ENCODE peak calls at places on chromosomes 5 and 9, in six cellular contexts. One of them, this sample, is unnamed.
A peak's percentile ranks its signal among the peaks of the same experiment; 100 is the strongest.

GRCh38 chr5:76337949-76338589 is 65.0 kb upstream of the IQGAP2 start:
- DNase-seq in HepG2: peak; percentile 60
- DNase-seq in GM12878: peak; percentile 24
- DNase-seq in K562: peak; percentile 79
- DNase-seq in GM12891: peak; percentile 38
- DNase-seq in H1: peak; percentile 74
- DNase-seq in this sample: peak; percentile 23

GRCh38 chr5:157548513-157549282 is 26.9 kb downstream of the ADAM19 start:
- DNase-seq in K562: no peak
- DNase-seq in GM12878: no peak
- DNase-seq in HepG2: no peak
- DNase-seq in GM12891: no peak
- DNase-seq in H1: no peak
- DNase-seq in this sample: no peak

GRCh38 chr9:36725777-36726356 is 153.2 kb downstream of the MELK start:
- DNase-seq in K562: no peak
- DNase-seq in GM12891: no peak
- DNase-seq in HepG2: no peak
- DNase-seq in GM12878: no peak
- DNase-seq in H1: no peak
- DNase-seq in this sample: no peak

GRCh38 chr5:132679717-132680380 is 6.1 kb downstream of the IL4 start:
- DNase-seq in H1: no peak
- DNase-seq in GM12878: no peak
- DNase-seq in GM12891: no peak
- DNase-seq in HepG2: no peak
- DNase-seq in K562: no peak
- DNase-seq in this sample: no peak

GRCh38 chr9:120928015-120928719 is 1.6 kb upstream of the TRAF1 start:
- DNase-seq in HepG2: no peak
- DNase-seq in K562: no peak
- DNase-seq in H1: no peak
- DNase-seq in GM12891: no peak
- DNase-seq in GM12878: no peak
- DNase-seq in this sample: no peak

GRCh38 chr5:135723451-135723850 is 111.0 kb upstream of the SLC25A48 start:
- DNase-seq in K562: no peak
- DNase-seq in GM12878: no peak
- DNase-seq in GM12891: no peak
- DNase-seq in H1: no peak
- DNase-seq in HepG2: no peak
- DNase-seq in this sample: no peak

GRCh38 chr5:108046955-108047670 is 334.8 kb downstream of the FBXL17 start:
- DNase-seq in H1: no peak
- DNase-seq in GM12878: no peak
- DNase-seq in K562: no peak
- DNase-seq in HepG2: no peak
- DNase-seq in GM12891: no peak
- DNase-seq in this sample: no peak

GRCh38 chr5:154205441-154206117 is 15.0 kb downstream of the GALNT10 start:
- DNase-seq in K562: no peak
- DNase-seq in GM12878: no peak
- DNase-seq in GM12891: no peak
- DNase-seq in H1: no peak
- DNase-seq in HepG2: no peak
- DNase-seq in this sample: no peak

GRCh38 chr5:68898961-68899471 is 194.8 kb upstream of the SLC30A5 start:
- DNase-seq in GM12891: no peak
- DNase-seq in HepG2: no peak
- DNase-seq in GM12878: no peak
- DNase-seq in H1: peak; percentile 19
- DNase-seq in K562: no peak
- DNase-seq in this sample: no peak

GRCh38 chr9:36788534-36788933 is 215.8 kb downstream of the MELK start:
- DNase-seq in K562: no peak
- DNase-seq in GM12878: no peak
- DNase-seq in H1: no peak
- DNase-seq in HepG2: no peak
- DNase-seq in GM12891: no peak
- DNase-seq in this sample: no peak

GRCh38 chr9:96858018-96858573 is 3.8 kb upstream of the ZNF782 start:
- DNase-seq in GM12878: no peak
- DNase-seq in GM12891: no peak
- DNase-seq in HepG2: peak; percentile 72
- DNase-seq in H1: no peak
- DNase-seq in K562: peak; percentile 82
- DNase-seq in this sample: no peak

GRCh38 chr5:83654427-83654994 is 66.1 kb downstream of the HAPLN1 start:
- DNase-seq in HepG2: no peak
- DNase-seq in K562: no peak
- DNase-seq in H1: no peak
- DNase-seq in GM12878: no peak
- DNase-seq in GM12891: no peak
- DNase-seq in this sample: no peak

GRCh38 chr5:53095222-53095621 is 14.3 kb downstream of the MOCS2 start:
- DNase-seq in H1: no peak
- DNase-seq in GM12878: no peak
- DNase-seq in HepG2: no peak
- DNase-seq in GM12891: no peak
- DNase-seq in K562: no peak
- DNase-seq in this sample: no peak

GRCh38 chr9:495739-496138 is 281.1 kb downstream of the DOCK8 start:
- DNase-seq in GM12878: no peak
- DNase-seq in GM12891: no peak
- DNase-seq in HepG2: peak; percentile 72
- DNase-seq in K562: no peak
- DNase-seq in H1: no peak
- DNase-seq in this sample: no peak

GRCh38 chr5:144333336-144333920 is 162.8 kb downstream of the KCTD16 start:
- DNase-seq in H1: no peak
- DNase-seq in K562: no peak
- DNase-seq in GM12891: no peak
- DNase-seq in HepG2: no peak
- DNase-seq in GM12878: peak; percentile 11
- DNase-seq in this sample: no peak

GRCh38 chr5:67879619-67880357 is 335.8 kb upstream of the PIK3R1 start:
- DNase-seq in HepG2: peak; percentile 3
- DNase-seq in H1: no peak
- DNase-seq in GM12878: no peak
- DNase-seq in K562: no peak
- DNase-seq in GM12891: no peak
- DNase-seq in this sample: no peak

GRCh38 chr9:95116820-95117204 is 200.7 kb downstream of the FANCC start:
- DNase-seq in GM12878: no peak
- DNase-seq in HepG2: no peak
- DNase-seq in GM12891: no peak
- DNase-seq in K562: no peak
- DNase-seq in H1: no peak
- DNase-seq in this sample: no peak

GRCh38 chr9:79341561-79341960 is 230.2 kb upstream of the TLE4 start:
- DNase-seq in K562: no peak
- DNase-seq in HepG2: no peak
- DNase-seq in GM12878: no peak
- DNase-seq in H1: no peak
- DNase-seq in GM12891: no peak
- DNase-seq in this sample: no peak

GRCh38 chr5:122311888-122312669 is at the start of gene SNCAIP:
- DNase-seq in GM12878: no peak
- DNase-seq in K562: peak; percentile 24
- DNase-seq in GM12891: peak; percentile 33
- DNase-seq in H1: no peak
- DNase-seq in HepG2: no peak
- DNase-seq in this sample: peak; percentile 15

GRCh38 chr5:55324815-55325418 is 17.1 kb downstream of the MTREX start:
- DNase-seq in GM12891: no peak
- DNase-seq in H1: no peak
- DNase-seq in GM12878: no peak
- DNase-seq in K562: peak; percentile 36
- DNase-seq in HepG2: peak; percentile 49
- DNase-seq in this sample: no peak

GRCh38 chr5:59678959-59679358 is 214.6 kb downstream of the PDE4D start:
- DNase-seq in H1: no peak
- DNase-seq in GM12878: no peak
- DNase-seq in HepG2: no peak
- DNase-seq in K562: no peak
- DNase-seq in GM12891: no peak
- DNase-seq in this sample: no peak

GRCh38 chr9:28329323-28329722 is 756.0 kb upstream of the C9orf72 start:
- DNase-seq in GM12891: no peak
- DNase-seq in HepG2: no peak
- DNase-seq in H1: no peak
- DNase-seq in GM12878: no peak
- DNase-seq in K562: no peak
- DNase-seq in this sample: no peak

DNA sequence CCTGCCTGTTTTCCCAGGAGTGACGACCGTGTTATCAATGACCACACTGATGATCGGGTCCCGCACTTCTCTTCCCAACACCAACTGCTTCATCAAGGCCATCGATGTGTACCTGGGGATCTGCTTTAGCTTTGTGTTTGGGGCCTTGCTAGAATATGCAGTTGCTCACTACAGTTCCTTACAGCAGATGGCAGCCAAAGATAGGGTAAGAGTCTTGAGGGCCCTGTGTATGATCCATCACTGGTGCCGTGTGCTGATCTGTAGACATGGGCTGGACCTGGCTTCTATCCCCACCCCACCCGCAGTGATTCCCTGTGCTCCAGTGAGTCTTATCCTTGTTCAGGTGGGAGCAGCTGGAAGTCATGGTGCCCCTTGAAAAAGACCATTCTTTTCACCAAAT is 26.0 kb downstream of the GABRP start:
- DNase-seq in GM12891: no peak
- DNase-seq in H1: peak; percentile 13
- DNase-seq in K562: peak; percentile 7
- DNase-seq in GM12878: no peak
- DNase-seq in HepG2: no peak
- DNase-seq in this sample: no peak
- TF ChIP-seq TAF1 in GM12891: no peak
- TF ChIP-seq TAF1 in H1: no peak
- TF ChIP-seq TAF1 in K562: no peak
- TF ChIP-seq TAF1 in GM12878: no peak
- TF ChIP-seq TAF1 in HepG2: no peak
- TF ChIP-seq TAF1 in this sample: no peak

DNA sequence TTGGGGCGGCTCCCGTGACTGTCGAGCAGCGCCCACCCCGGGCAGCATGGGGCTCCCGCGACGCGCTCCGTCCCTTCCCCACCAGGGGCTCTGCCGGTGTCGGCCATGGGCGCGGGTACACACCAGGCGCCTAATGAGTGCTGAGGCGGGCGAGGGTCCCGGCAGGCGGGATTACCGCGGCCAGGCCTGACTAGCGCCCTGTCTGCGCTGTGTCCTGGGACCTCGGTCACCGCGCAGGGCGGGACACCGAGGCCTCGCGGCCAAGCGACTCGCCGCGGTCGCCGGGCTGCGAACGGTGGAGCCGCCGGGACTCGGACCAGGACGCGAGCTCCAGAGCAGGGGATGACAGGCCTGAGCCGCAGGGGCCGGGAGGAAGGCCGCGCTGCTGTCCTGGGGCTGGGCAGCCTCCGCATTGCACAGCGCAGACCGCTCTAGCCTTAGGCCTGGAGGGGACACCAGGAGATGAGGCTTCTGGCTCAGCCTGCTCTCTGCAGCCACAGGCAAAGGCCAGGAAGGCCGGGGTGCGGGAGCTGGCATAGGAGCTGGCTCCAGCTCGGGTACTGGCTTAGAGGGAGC is 14.1 kb downstream of the LCN10 start:
- DNase-seq in GM12878: no peak
- DNase-seq in K562: peak; percentile 49
- DNase-seq in H1: no peak
- DNase-seq in GM12891: no peak
- DNase-seq in HepG2: no peak
- DNase-seq in this sample: no peak
- TF ChIP-seq POLR2A in GM12878: no peak
- TF ChIP-seq POLR2A in K562: no peak
- TF ChIP-seq POLR2A in H1: no peak
- TF ChIP-seq POLR2A in GM12891: no peak
- TF ChIP-seq POLR2A in HepG2: no peak
- TF ChIP-seq POLR2A in this sample: no peak

DNA sequence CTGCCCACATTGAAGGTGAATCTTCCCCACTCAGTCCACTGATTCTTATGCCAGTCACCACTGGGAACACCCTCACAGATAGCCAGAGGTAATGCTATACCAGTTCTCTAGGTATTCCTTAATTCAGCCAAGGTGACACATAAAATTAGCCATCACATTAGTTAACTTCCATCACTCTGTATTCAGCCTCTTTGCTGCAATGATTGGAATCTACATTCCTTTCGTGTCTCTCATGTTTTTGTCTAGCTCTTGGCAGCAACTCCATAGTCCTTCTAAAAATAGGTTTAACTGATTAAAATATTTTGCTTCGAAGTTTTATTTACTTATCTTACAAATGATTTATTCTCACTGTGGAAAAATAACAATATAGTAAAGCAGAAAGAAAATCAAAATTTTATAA is 19.6 kb upstream of the RNF20 start:
- DNase-seq in K562: no peak
- DNase-seq in GM12878: no peak
- DNase-seq in H1: no peak
- DNase-seq in HepG2: no peak
- DNase-seq in GM12891: no peak
- DNase-seq in this sample: no peak
- TF ChIP-seq POLR2AphosphoS5 in K562: no peak
- TF ChIP-seq POLR2AphosphoS5 in GM12878: no peak
- TF ChIP-seq POLR2AphosphoS5 in H1: no peak
- TF ChIP-seq POLR2AphosphoS5 in HepG2: no peak
- TF ChIP-seq POLR2AphosphoS5 in GM12891: no peak
- TF ChIP-seq POLR2AphosphoS5 in this sample: no peak

GRCh38 chr5:148486456-148486855 is 102.7 kb downstream of the FBXO38 start:
- DNase-seq in H1: no peak
- DNase-seq in K562: no peak
- DNase-seq in GM12878: no peak
- DNase-seq in HepG2: no peak
- DNase-seq in GM12891: no peak
- DNase-seq in this sample: no peak

GRCh38 chr5:148488757-148489156 is 105.0 kb downstream of the FBXO38 start:
- DNase-seq in H1: no peak
- DNase-seq in GM12891: no peak
- DNase-seq in HepG2: peak; percentile 36
- DNase-seq in K562: no peak
- DNase-seq in GM12878: no peak
- DNase-seq in this sample: no peak

GRCh38 chr5:148491793-148492184 is 108.0 kb downstream of the FBXO38 start:
- DNase-seq in H1: no peak
- DNase-seq in K562: no peak
- DNase-seq in HepG2: peak; percentile 42
- DNase-seq in GM12891: no peak
- DNase-seq in GM12878: no peak
- DNase-seq in this sample: no peak

GRCh38 chr5:148491015-148491792 is 107.4 kb downstream of the FBXO38 start:
- DNase-seq in GM12878: no peak
- DNase-seq in K562: peak; percentile 61
- DNase-seq in GM12891: no peak
- DNase-seq in H1: no peak
- DNase-seq in HepG2: no peak
- DNase-seq in this sample: no peak

DNA sequence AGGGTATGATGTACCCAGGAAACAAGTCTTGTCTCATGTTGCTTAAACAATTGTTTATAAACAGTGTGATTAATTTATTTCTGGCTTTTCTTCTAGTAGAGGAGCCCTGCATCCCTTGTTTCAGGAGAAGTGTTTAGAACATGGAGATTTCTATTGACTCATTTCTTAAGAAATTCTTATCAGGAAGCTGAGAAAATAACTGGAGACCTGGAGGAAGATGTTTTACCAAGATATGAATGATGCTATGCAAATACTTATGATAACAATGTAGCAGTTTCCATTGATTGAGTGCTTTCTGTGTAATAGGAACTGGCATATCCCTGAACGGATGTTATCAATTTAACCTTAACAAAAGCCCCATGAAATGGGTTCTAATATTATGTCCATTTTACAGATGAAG is 108.6 kb downstream of the FBXO38 start:
- DNase-seq in K562: no peak
- DNase-seq in H1: no peak
- DNase-seq in GM12878: no peak
- DNase-seq in HepG2: no peak
- DNase-seq in GM12891: no peak
- DNase-seq in this sample: no peak
- TF ChIP-seq TAF1 in K562: no peak
- TF ChIP-seq TAF1 in H1: no peak
- TF ChIP-seq TAF1 in GM12878: no peak
- TF ChIP-seq TAF1 in HepG2: no peak
- TF ChIP-seq TAF1 in GM12891: no peak
- TF ChIP-seq TAF1 in this sample: no peak